ENCODE peak calls at places on chromosomes 2 and 18, in ten cellular contexts. One of them, this sample, is unnamed.

GRCh38 chr2:118774458-118775133 is 72.9 kb downstream of the EN1 start:
- DNase-seq in GM20000: peak
- DNase-seq in fibroblast of mammary gland: peak
- DNase-seq in dorsolateral prefrontal cortex: peak
- DNase-seq in sigmoid colon: no peak
- DNase-seq in AG09319: no peak
- DNase-seq in HCT116: no peak
- DNase-seq in OCI-LY7: no peak
- DNase-seq in stomach: peak
- DNase-seq in AG10803: peak
- DNase-seq in this sample: no peak

GRCh38 chr2:11071207-11071606 is 84.1 kb upstream of the SLC66A3 start:
- DNase-seq in GM20000: no peak
- DNase-seq in fibroblast of mammary gland: peak
- DNase-seq in dorsolateral prefrontal cortex: no peak
- DNase-seq in sigmoid colon: no peak
- DNase-seq in AG09319: no peak
- DNase-seq in HCT116: no peak
- DNase-seq in OCI-LY7: no peak
- DNase-seq in stomach: no peak
- DNase-seq in AG10803: no peak
- DNase-seq in this sample: no peak

GRCh38 chr2:182866461-182867369 is at the start of gene FRZB:
- DNase-seq in GM20000: peak
- DNase-seq in fibroblast of mammary gland: peak
- DNase-seq in dorsolateral prefrontal cortex: peak
- DNase-seq in sigmoid colon: peak
- DNase-seq in AG09319: peak
- DNase-seq in HCT116: no peak
- DNase-seq in OCI-LY7: no peak
- DNase-seq in stomach: peak
- DNase-seq in AG10803: peak
- DNase-seq in this sample: no peak

GRCh38 chr2:240997141-240997855 is 1.1 kb upstream of the SNED1 start:
- DNase-seq in GM20000: no peak
- DNase-seq in fibroblast of mammary gland: peak
- DNase-seq in dorsolateral prefrontal cortex: no peak
- DNase-seq in sigmoid colon: peak
- DNase-seq in AG09319: no peak
- DNase-seq in HCT116: no peak
- DNase-seq in OCI-LY7: no peak
- DNase-seq in stomach: peak
- DNase-seq in AG10803: peak
- DNase-seq in this sample: no peak

GRCh38 chr2:224930124-224930523 is 112.1 kb downstream of the DOCK10 start:
- DNase-seq in GM20000: no peak
- DNase-seq in fibroblast of mammary gland: no peak
- DNase-seq in dorsolateral prefrontal cortex: no peak
- DNase-seq in sigmoid colon: no peak
- DNase-seq in AG09319: no peak
- DNase-seq in HCT116: no peak
- DNase-seq in OCI-LY7: no peak
- DNase-seq in stomach: no peak
- DNase-seq in AG10803: no peak
- DNase-seq in this sample: no peak

GRCh38 chr2:41836944-41837343 is 210.9 kb upstream of the PKDCC start:
- DNase-seq in GM20000: peak
- DNase-seq in fibroblast of mammary gland: peak
- DNase-seq in dorsolateral prefrontal cortex: no peak
- DNase-seq in sigmoid colon: no peak
- DNase-seq in AG09319: no peak
- DNase-seq in HCT116: peak
- DNase-seq in OCI-LY7: peak
- DNase-seq in stomach: peak
- DNase-seq in AG10803: peak
- DNase-seq in this sample: no peak

GRCh38 chr2:203340791-203341487 is 12.7 kb downstream of the ABI2 start:
- DNase-seq in GM20000: no peak
- DNase-seq in fibroblast of mammary gland: peak
- DNase-seq in dorsolateral prefrontal cortex: no peak
- DNase-seq in sigmoid colon: no peak
- DNase-seq in AG09319: peak
- DNase-seq in HCT116: no peak
- DNase-seq in OCI-LY7: no peak
- DNase-seq in stomach: no peak
- DNase-seq in AG10803: peak
- DNase-seq in this sample: peak

GRCh38 chr18:24089059-24089458 is 49.8 kb upstream of the CABYR start:
- DNase-seq in GM20000: no peak
- DNase-seq in fibroblast of mammary gland: no peak
- DNase-seq in dorsolateral prefrontal cortex: no peak
- DNase-seq in sigmoid colon: no peak
- DNase-seq in AG09319: no peak
- DNase-seq in HCT116: no peak
- DNase-seq in OCI-LY7: no peak
- DNase-seq in stomach: no peak
- DNase-seq in AG10803: peak
- DNase-seq in this sample: no peak

GRCh38 chr2:25490220-25490619 is 148.5 kb upstream of the DNMT3A start:
- DNase-seq in GM20000: no peak
- DNase-seq in fibroblast of mammary gland: no peak
- DNase-seq in dorsolateral prefrontal cortex: no peak
- DNase-seq in sigmoid colon: no peak
- DNase-seq in AG09319: no peak
- DNase-seq in HCT116: no peak
- DNase-seq in OCI-LY7: no peak
- DNase-seq in stomach: no peak
- DNase-seq in AG10803: no peak
- DNase-seq in this sample: no peak

GRCh38 chr2:1309507-1309906 is 103.8 kb upstream of the TPO start:
- DNase-seq in GM20000: no peak
- DNase-seq in fibroblast of mammary gland: no peak
- DNase-seq in dorsolateral prefrontal cortex: no peak
- DNase-seq in sigmoid colon: no peak
- DNase-seq in AG09319: no peak
- DNase-seq in HCT116: no peak
- DNase-seq in OCI-LY7: no peak
- DNase-seq in stomach: no peak
- DNase-seq in AG10803: no peak
- DNase-seq in this sample: no peak

GRCh38 chr2:51620830-51621229 is 588.9 kb upstream of the NRXN1 start:
- DNase-seq in GM20000: no peak
- DNase-seq in fibroblast of mammary gland: no peak
- DNase-seq in dorsolateral prefrontal cortex: no peak
- DNase-seq in sigmoid colon: no peak
- DNase-seq in AG09319: no peak
- DNase-seq in HCT116: no peak
- DNase-seq in OCI-LY7: no peak
- DNase-seq in stomach: no peak
- DNase-seq in AG10803: no peak
- DNase-seq in this sample: no peak

GRCh38 chr2:29361255-29361654 is 246.0 kb downstream of the CLIP4 start:
- DNase-seq in GM20000: no peak
- DNase-seq in fibroblast of mammary gland: no peak
- DNase-seq in dorsolateral prefrontal cortex: no peak
- DNase-seq in sigmoid colon: no peak
- DNase-seq in AG09319: no peak
- DNase-seq in HCT116: no peak
- DNase-seq in OCI-LY7: no peak
- DNase-seq in stomach: no peak
- DNase-seq in AG10803: no peak
- DNase-seq in this sample: no peak

GRCh38 chr18:23703057-23703986 is 14.1 kb downstream of the LAMA3 start:
- DNase-seq in GM20000: peak
- DNase-seq in fibroblast of mammary gland: peak
- DNase-seq in dorsolateral prefrontal cortex: no peak
- DNase-seq in sigmoid colon: no peak
- DNase-seq in AG09319: peak
- DNase-seq in HCT116: peak
- DNase-seq in OCI-LY7: peak
- DNase-seq in stomach: no peak
- DNase-seq in AG10803: peak
- DNase-seq in this sample: no peak

GRCh38 chr2:223221120-223221859 is 169.3 kb downstream of the KCNE4 start:
- DNase-seq in GM20000: no peak
- DNase-seq in fibroblast of mammary gland: no peak
- DNase-seq in dorsolateral prefrontal cortex: no peak
- DNase-seq in sigmoid colon: no peak
- DNase-seq in AG09319: no peak
- DNase-seq in HCT116: no peak
- DNase-seq in OCI-LY7: no peak
- DNase-seq in stomach: no peak
- DNase-seq in AG10803: no peak
- DNase-seq in this sample: no peak

GRCh38 chr2:223219872-223220621 is 168.1 kb downstream of the KCNE4 start:
- DNase-seq in GM20000: no peak
- DNase-seq in fibroblast of mammary gland: no peak
- DNase-seq in dorsolateral prefrontal cortex: no peak
- DNase-seq in sigmoid colon: no peak
- DNase-seq in AG09319: no peak
- DNase-seq in HCT116: no peak
- DNase-seq in OCI-LY7: no peak
- DNase-seq in stomach: no peak
- DNase-seq in AG10803: no peak
- DNase-seq in this sample: no peak

GRCh38 chr2:223215136-223215535 is 163.1 kb downstream of the KCNE4 start:
- DNase-seq in GM20000: no peak
- DNase-seq in fibroblast of mammary gland: no peak
- DNase-seq in dorsolateral prefrontal cortex: no peak
- DNase-seq in sigmoid colon: no peak
- DNase-seq in AG09319: no peak
- DNase-seq in HCT116: no peak
- DNase-seq in OCI-LY7: no peak
- DNase-seq in stomach: no peak
- DNase-seq in AG10803: no peak
- DNase-seq in this sample: no peak

GRCh38 chr2:223217373-223217772 is 165.4 kb downstream of the KCNE4 start:
- DNase-seq in GM20000: no peak
- DNase-seq in fibroblast of mammary gland: peak
- DNase-seq in dorsolateral prefrontal cortex: no peak
- DNase-seq in sigmoid colon: no peak
- DNase-seq in AG09319: no peak
- DNase-seq in HCT116: no peak
- DNase-seq in OCI-LY7: no peak
- DNase-seq in stomach: no peak
- DNase-seq in AG10803: no peak
- DNase-seq in this sample: no peak

DNA sequence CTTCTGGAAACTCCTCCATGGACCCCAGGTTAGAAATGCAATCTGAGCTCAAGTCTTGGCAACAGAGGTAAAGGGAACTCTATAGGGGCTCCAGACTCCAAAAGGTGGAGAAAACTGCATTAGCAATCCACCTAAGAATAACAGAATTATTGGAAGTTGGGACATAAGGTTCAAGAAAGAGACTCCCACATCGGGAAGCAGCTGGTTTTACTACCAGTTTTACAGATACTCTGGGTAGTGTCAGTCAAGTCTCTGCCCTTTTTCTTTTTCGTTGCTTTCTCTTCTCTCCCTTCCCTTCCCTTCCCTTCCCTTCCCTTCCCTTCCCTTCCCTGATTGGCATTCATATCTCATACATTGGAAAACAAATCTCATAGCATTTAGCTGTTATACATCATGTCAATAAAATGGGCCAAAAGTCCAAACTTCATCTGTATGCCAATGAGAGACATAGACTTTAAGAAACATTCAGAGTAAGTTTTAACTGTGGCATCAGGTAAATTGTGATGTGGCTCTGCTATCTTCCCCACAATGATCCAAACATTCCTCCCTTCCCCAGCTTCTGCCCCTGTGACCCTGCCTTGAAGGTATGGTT is 166.7 kb downstream of the KCNE4 start:
- DNase-seq in GM20000: no peak
- DNase-seq in fibroblast of mammary gland: no peak
- DNase-seq in dorsolateral prefrontal cortex: no peak
- DNase-seq in sigmoid colon: no peak
- DNase-seq in AG09319: no peak
- DNase-seq in HCT116: no peak
- DNase-seq in OCI-LY7: no peak
- DNase-seq in stomach: no peak
- DNase-seq in AG10803: no peak
- DNase-seq in this sample: no peak
- TF ChIP-seq CTCF in GM20000: no peak
- TF ChIP-seq CTCF in fibroblast of mammary gland: no peak
- TF ChIP-seq CTCF in dorsolateral prefrontal cortex: no peak
- TF ChIP-seq CTCF in sigmoid colon: no peak
- TF ChIP-seq CTCF in AG09319: no peak
- TF ChIP-seq CTCF in HCT116: no peak
- TF ChIP-seq CTCF in OCI-LY7: no peak
- TF ChIP-seq CTCF in stomach: no peak
- TF ChIP-seq CTCF in AG10803: no peak
- TF ChIP-seq CTCF in this sample: no peak

DNA sequence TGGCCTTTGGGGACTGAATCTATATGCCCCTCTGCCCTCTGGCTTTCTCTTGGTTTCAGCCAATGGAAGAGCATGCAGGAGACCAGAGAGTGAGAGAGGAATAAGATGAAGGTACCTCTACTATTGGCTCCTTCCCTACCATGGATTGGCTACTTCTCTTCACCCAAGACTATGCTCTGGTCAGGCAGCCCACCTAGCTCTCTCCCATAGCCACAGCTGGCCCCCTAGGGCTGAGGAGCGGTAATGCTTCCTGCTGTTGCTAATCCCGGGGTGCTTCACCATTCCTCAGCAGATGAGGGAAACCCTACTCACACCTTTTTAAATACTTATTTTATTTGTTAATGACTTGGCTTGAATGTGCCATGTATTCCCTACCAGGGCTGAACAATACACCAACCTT is 142.4 kb downstream of the MREG start:
- DNase-seq in GM20000: peak
- DNase-seq in fibroblast of mammary gland: peak
- DNase-seq in dorsolateral prefrontal cortex: no peak
- DNase-seq in sigmoid colon: no peak
- DNase-seq in AG09319: no peak
- DNase-seq in HCT116: peak
- DNase-seq in OCI-LY7: peak
- DNase-seq in stomach: no peak
- DNase-seq in AG10803: no peak
- DNase-seq in this sample: no peak
- TF ChIP-seq CTCF in GM20000: peak
- TF ChIP-seq CTCF in fibroblast of mammary gland: peak
- TF ChIP-seq CTCF in dorsolateral prefrontal cortex: no peak
- TF ChIP-seq CTCF in sigmoid colon: no peak
- TF ChIP-seq CTCF in AG09319: no peak
- TF ChIP-seq CTCF in HCT116: peak
- TF ChIP-seq CTCF in OCI-LY7: peak
- TF ChIP-seq CTCF in stomach: no peak
- TF ChIP-seq CTCF in AG10803: peak
- TF ChIP-seq CTCF in this sample: peak

GRCh38 chr2:171225302-171225980 is 64.7 kb upstream of the TLK1 start:
- DNase-seq in GM20000: no peak
- DNase-seq in fibroblast of mammary gland: peak
- DNase-seq in dorsolateral prefrontal cortex: no peak
- DNase-seq in sigmoid colon: no peak
- DNase-seq in AG09319: peak
- DNase-seq in HCT116: peak
- DNase-seq in OCI-LY7: no peak
- DNase-seq in stomach: no peak
- DNase-seq in AG10803: peak
- DNase-seq in this sample: peak
- TF ChIP-seq CTCF in GM20000: no peak
- TF ChIP-seq CTCF in fibroblast of mammary gland: peak
- TF ChIP-seq CTCF in dorsolateral prefrontal cortex: no peak
- TF ChIP-seq CTCF in sigmoid colon: no peak
- TF ChIP-seq CTCF in AG09319: no peak
- TF ChIP-seq CTCF in HCT116: peak
- TF ChIP-seq CTCF in OCI-LY7: no peak
- TF ChIP-seq CTCF in stomach: no peak
- TF ChIP-seq CTCF in AG10803: peak
- TF ChIP-seq CTCF in this sample: peak

GRCh38 chr18:50281295-50281971 is at the start of gene MBD1:
- DNase-seq in GM20000: peak
- DNase-seq in fibroblast of mammary gland: peak
- DNase-seq in dorsolateral prefrontal cortex: peak
- DNase-seq in sigmoid colon: peak
- DNase-seq in AG09319: peak
- DNase-seq in HCT116: peak
- DNase-seq in OCI-LY7: peak
- DNase-seq in stomach: peak
- DNase-seq in AG10803: peak
- DNase-seq in this sample: peak
- TF ChIP-seq CTCF in GM20000: no peak
- TF ChIP-seq CTCF in fibroblast of mammary gland: no peak
- TF ChIP-seq CTCF in dorsolateral prefrontal cortex: peak
- TF ChIP-seq CTCF in sigmoid colon: no peak
- TF ChIP-seq CTCF in AG09319: peak
- TF ChIP-seq CTCF in HCT116: no peak
- TF ChIP-seq CTCF in OCI-LY7: peak
- TF ChIP-seq CTCF in stomach: peak
- TF ChIP-seq CTCF in AG10803: peak
- TF ChIP-seq CTCF in this sample: peak